ENCODE peak calls at places on chromosome 10, in four cellular contexts. C is tibial artery, G is HFF-Myc, I is A549. Y is an unnamed sample.

GRCh38 chr10:121838931-121839330 is 88.9 kb downstream of the ATE1 start:
- DNase-seq in C (no peak), G (no peak), I (no peak), Y (no peak)

GRCh38 chr10:126090911-126091728 is 194.8 kb downstream of the FANK1 start:
- DNase-seq in C (no peak), G (peak), I (peak), Y (peak)

GRCh38 chr10:42428534-42428933 is 209.8 kb downstream of the ZNF33B start:
- DNase-seq in C (no peak), G (peak), I (no peak), Y (no peak)

GRCh38 chr10:51291961-51292360 is 217.7 kb downstream of the PRKG1 start:
- DNase-seq in C (no peak), G (no peak), I (no peak), Y (no peak)

GRCh38 chr10:31908157-31908556 is 20.5 kb downstream of the ARHGAP12 start:
- DNase-seq in C (no peak), G (no peak), I (no peak), Y (no peak)

GRCh38 chr10:6119423-6119822 is 30.6 kb downstream of the RBM17 start:
- DNase-seq in C (no peak), G (no peak), I (no peak), Y (no peak)

GRCh38 chr10:130805635-130806030 is 505.9 kb downstream of the TCERG1L start:
- DNase-seq in C (no peak), G (no peak), I (no peak), Y (no peak)

GRCh38 chr10:18456984-18457383 is 194.4 kb downstream of the NSUN6 start:
- DNase-seq in C (no peak), G (no peak), I (no peak), Y (no peak)

GRCh38 chr10:20726381-20726780 is 170.7 kb downstream of the NEBL start:
- DNase-seq in C (no peak), G (no peak), I (no peak), Y (no peak)

GRCh38 chr10:21519327-21519933 is 6.1 kb downstream of the SKIDA1 start:
- DNase-seq in C (no peak), G (no peak), I (no peak), Y (no peak)

GRCh38 chr10:22491480-22491879 is 146.2 kb downstream of the SPAG6 start:
- DNase-seq in C (no peak), G (no peak), I (no peak), Y (no peak)

GRCh38 chr10:54985732-54986131 is 184.7 kb upstream of the PCDH15 start:
- DNase-seq in C (no peak), G (no peak), I (no peak), Y (no peak)

GRCh38 chr10:106655606-106656005 is 508.9 kb downstream of the SORCS1 start:
- DNase-seq in C (no peak), G (no peak), I (no peak), Y (no peak)

GRCh38 chr10:124003070-124003419 is 90.4 kb downstream of the CHST15 start:
- DNase-seq in C (no peak), G (no peak), I (no peak), Y (no peak)

GRCh38 chr10:2214035-2214434 is 476.7 kb upstream of the ADARB2 start:
- DNase-seq in C (no peak), G (no peak), I (no peak), Y (no peak)

GRCh38 chr10:107031981-107032699 is 132.4 kb downstream of the SORCS1 start:
- DNase-seq in C (no peak), G (no peak), I (no peak), Y (no peak)

GRCh38 chr10:32629910-32630309 is 184.0 kb downstream of the CCDC7 start:
- DNase-seq in C (no peak), G (no peak), I (no peak), Y (no peak)

GRCh38 chr10:17169807-17170206 is 31.7 kb downstream of the TRDMT1 start:
- DNase-seq in C (no peak), G (no peak), I (no peak), Y (no peak)

GRCh38 chr10:31101123-31101522 is 69.5 kb upstream of the ZNF438 start:
- DNase-seq in C (no peak), G (peak), I (peak), Y (peak)

GRCh38 chr10:30434273-30435067 is 486 bp downstream of the MAP3K8 start:
- DNase-seq in C (peak), G (no peak), I (peak), Y (no peak)

GRCh38 chr10:79077488-79078173 is 8.9 kb downstream of the ZMIZ1 start:
- DNase-seq in C (no peak), G (no peak), I (no peak), Y (no peak)

GRCh38 chr10:82866424-82867020 is 991.5 kb downstream of the NRG3 start:
- DNase-seq in C (no peak), G (no peak), I (no peak), Y (peak)

GRCh38 chr10:6208781-6209235 is 6.1 kb downstream of the PFKFB3 start:
- DNase-seq in C (no peak), G (no peak), I (no peak), Y (no peak)

GRCh38 chr10:60348982-60349381 is 40.7 kb downstream of the ANK3 start:
- DNase-seq in C (no peak), G (no peak), I (no peak), Y (peak)

GRCh38 chr10:129958118-129958685 is 5.9 kb downstream of the EBF3 start:
- DNase-seq in C (peak), G (no peak), I (no peak), Y (no peak)

GRCh38 chr10:88154596-88155250 is 291.3 kb downstream of the PTEN start:
- DNase-seq in C (no peak), G (peak), I (no peak), Y (peak)

GRCh38 chr10:124320778-124321432 is 97.8 kb downstream of the OAT start:
- DNase-seq in C (no peak), G (no peak), I (no peak), Y (no peak)

GRCh38 chr10:68330852-68331454 is 911 bp upstream of the HNRNPH3 start:
- DNase-seq in C (peak), G (no peak), I (no peak), Y (no peak)

Y was measured in skeletal muscle cell.